ENCODE peak calls at places on chromosomes 13 and 19, in six cellular contexts. V is caudate nucleus; Z is uterus; F is aorta; O is cardiac muscle cell; N is naive thymus-derived CD4-positive, alpha-beta T cell. M is an unnamed sample.
A peak's percentile ranks its signal among the peaks of the same experiment; 100 is the strongest.

GRCh38 chr19:23597661-23598060 is 89.4 kb downstream of the ZNF675 start:
- DNase-seq in V (no peak), N (no peak), O (no peak), F (no peak), Z (no peak), M (no peak)

GRCh38 chr19:53013621-53014020 is at the start of gene ERVV-1:
- DNase-seq in Z (no peak), V (no peak), N (no peak), O (no peak), F (no peak), M (peak; percentile 44)

GRCh38 chr19:4584670-4585460 is 25.4 kb upstream of the SEMA6B start:
- DNase-seq in O (peak; percentile 25), N (no peak), Z (no peak), V (no peak), F (no peak), M (no peak)

GRCh38 chr13:36997716-36998427 is 1.3 kb downstream of the ALG5 start:
- DNase-seq in O (peak; percentile 10), F (no peak), Z (no peak), N (no peak), V (no peak), M (no peak)

GRCh38 chr19:49497047-49497789 is 984 bp downstream of the RPS11 start:
- DNase-seq in N (peak; percentile 81), Z (no peak), O (peak; percentile 63), F (peak; percentile 86), V (no peak), M (peak; percentile 84)

GRCh38 chr19:51552996-51553725 is 17.9 kb upstream of the ZNF175 start:
- DNase-seq in F (peak; percentile 78), N (no peak), O (peak; percentile 80), Z (no peak), V (no peak), M (no peak)

GRCh38 chr13:100540621-100541020 is 48.0 kb downstream of the GGACT start:
- DNase-seq in Z (no peak), N (no peak), V (no peak), F (no peak), O (peak; percentile 49), M (no peak)

GRCh38 chr13:51825165-51825592 is 19.8 kb downstream of the TMEM272 start:
- DNase-seq in F (no peak), V (no peak), N (peak; percentile 87), O (peak; percentile 92), Z (peak; percentile 38), M (no peak)

GRCh38 chr19:42253245-42254082 is 1.5 kb downstream of the ERF start:
- DNase-seq in Z (peak; percentile 74), N (peak; percentile 67), F (peak; percentile 76), V (peak; percentile 43), O (peak; percentile 65), M (peak; percentile 89)

GRCh38 chr19:55259540-55260210 is 858 bp upstream of the PPP6R1 start:
- DNase-seq in N (no peak), O (no peak), V (no peak), F (no peak), Z (no peak), M (peak; percentile 71)

GRCh38 chr13:103308700-103309099 is 242.5 kb upstream of the SLC10A2 start:
- DNase-seq in N (no peak), V (no peak), F (no peak), Z (no peak), O (no peak), M (no peak)

GRCh38 chr13:26051231-26052135 is at the start of gene SHISA2:
- DNase-seq in V (peak; percentile 21), O (peak; percentile 74), N (peak; percentile 46), F (peak; percentile 42), Z (no peak), M (no peak)

GRCh38 chr13:39263033-39263432 is 224.8 kb downstream of the NHLRC3 start:
- DNase-seq in F (no peak), Z (peak; percentile 46), V (no peak), N (peak; percentile 11), O (peak; percentile 65), M (no peak)

GRCh38 chr19:48637948-48638830 is 1.0 kb upstream of the DBP start:
- DNase-seq in O (peak; percentile 99), V (peak; percentile 71), N (peak; percentile 92), F (peak; percentile 89), Z (peak; percentile 92), M (peak; percentile 93)

GRCh38 chr13:90792335-90792734 is 555.2 kb upstream of the MIR17HG start:
- DNase-seq in Z (no peak), O (no peak), N (no peak), F (no peak), V (no peak), M (no peak)

GRCh38 chr19:13430790-13431582 is 75.3 kb downstream of the CACNA1A start:
- DNase-seq in F (peak; percentile 59), N (peak; percentile 37), O (peak; percentile 71), V (no peak), Z (no peak), M (no peak)

GRCh38 chr13:47484564-47484963 is 516.5 kb downstream of the SUCLA2 start:
- DNase-seq in F (no peak), Z (no peak), N (no peak), V (no peak), O (peak; percentile 45), M (no peak)

DNA sequence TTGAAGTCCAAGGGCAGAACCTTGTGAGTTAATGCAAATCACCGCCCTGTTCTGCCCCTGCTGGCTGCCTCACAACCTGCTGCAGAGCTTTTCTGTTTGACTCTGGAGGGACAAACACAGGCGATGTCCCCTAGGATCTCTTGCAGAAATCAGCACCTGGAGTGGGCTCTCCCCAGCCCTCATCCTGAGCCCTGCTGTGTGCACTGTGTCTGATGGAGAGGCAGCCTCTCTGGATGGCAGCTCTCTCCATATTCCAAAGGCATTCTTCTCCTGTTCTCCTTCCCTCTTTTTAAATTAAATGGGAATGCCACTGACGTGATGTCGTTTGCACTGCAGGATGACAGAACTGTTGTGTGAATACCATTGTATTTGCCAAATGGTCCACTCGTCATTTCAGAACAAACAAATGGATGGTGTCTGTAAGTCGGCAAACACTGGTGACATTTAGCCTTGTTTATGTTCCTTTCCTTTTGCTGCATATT is 184.1 kb downstream of the ZNF536 start:
- DNase-seq in O (no peak), N (no peak), V (no peak), F (no peak), Z (no peak), M (no peak)
- H3K27ac ChIP-seq in O (no peak overlapping the region), N (no peak overlapping the region), V (peak overlapping the region; percentile 96), F (no peak overlapping the region), Z (no peak overlapping the region), M (no peak overlapping the region)

DNA sequence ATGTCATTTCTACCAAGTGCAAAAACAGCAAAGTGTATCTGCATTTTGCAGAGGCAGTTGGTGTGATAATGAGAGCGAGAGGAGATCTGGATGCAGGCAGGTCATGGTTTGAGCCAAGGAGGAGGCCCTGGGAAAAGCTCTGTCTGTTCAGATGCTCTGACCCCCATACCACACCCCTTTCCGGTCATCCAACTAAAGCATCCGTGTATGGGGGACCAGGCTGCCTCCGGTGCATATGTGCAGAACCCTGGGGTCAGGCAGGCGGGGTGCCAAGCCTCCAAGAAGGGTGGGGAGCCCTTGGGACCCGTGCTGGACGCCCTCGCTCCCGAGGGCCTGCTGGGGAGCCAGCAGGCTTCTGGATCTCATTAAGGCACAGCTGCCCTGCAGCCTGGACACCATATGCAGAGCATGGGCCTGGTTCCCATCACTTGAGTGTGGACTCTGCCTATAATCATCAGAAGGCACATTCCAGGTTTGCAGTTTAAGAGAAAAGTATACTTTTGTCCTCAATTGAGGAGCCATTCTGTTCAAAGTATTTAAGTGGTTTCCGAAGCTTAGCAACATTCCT is 56.1 kb downstream of the ALOX5AP start:
- DNase-seq in N (no peak), O (peak; percentile 23), F (no peak), V (no peak), Z (no peak), M (no peak)
- H3K27ac ChIP-seq in N (no peak overlapping the region), O (no peak overlapping the region), F (no peak overlapping the region), V (no peak overlapping the region), Z (peak overlapping the region; percentile 63), M (no peak overlapping the region)

GRCh38 chr19:1401138-1401888 is at the start of gene GAMT:
- DNase-seq in O (peak; percentile 42), Z (no peak), N (peak; percentile 62), V (no peak), F (no peak), M (no peak)
- H3K27ac ChIP-seq in O (peak within 1 kb of the TSS; percentile 67), Z (no peak within 1 kb of the TSS), N (peak within 1 kb of the TSS; percentile 59), V (peak within 1 kb of the TSS; percentile 46), F (no peak within 1 kb of the TSS), M (peak within 1 kb of the TSS; percentile 24)

GRCh38 chr13:21475115-21475514 is 16.0 kb upstream of the ZDHHC20 start:
- DNase-seq in V (no peak), O (no peak), Z (no peak), N (no peak), F (no peak), M (no peak)

GRCh38 chr13:21478881-21479808 is 20.0 kb upstream of the ZDHHC20 start:
- DNase-seq in F (no peak), O (peak; percentile 86), N (peak; percentile 72), V (no peak), Z (peak; percentile 50), M (no peak)

GRCh38 chr13:21481359-21481758 is 22.3 kb upstream of the ZDHHC20 start:
- DNase-seq in N (no peak), V (no peak), Z (no peak), F (no peak), O (no peak), M (no peak)

DNA sequence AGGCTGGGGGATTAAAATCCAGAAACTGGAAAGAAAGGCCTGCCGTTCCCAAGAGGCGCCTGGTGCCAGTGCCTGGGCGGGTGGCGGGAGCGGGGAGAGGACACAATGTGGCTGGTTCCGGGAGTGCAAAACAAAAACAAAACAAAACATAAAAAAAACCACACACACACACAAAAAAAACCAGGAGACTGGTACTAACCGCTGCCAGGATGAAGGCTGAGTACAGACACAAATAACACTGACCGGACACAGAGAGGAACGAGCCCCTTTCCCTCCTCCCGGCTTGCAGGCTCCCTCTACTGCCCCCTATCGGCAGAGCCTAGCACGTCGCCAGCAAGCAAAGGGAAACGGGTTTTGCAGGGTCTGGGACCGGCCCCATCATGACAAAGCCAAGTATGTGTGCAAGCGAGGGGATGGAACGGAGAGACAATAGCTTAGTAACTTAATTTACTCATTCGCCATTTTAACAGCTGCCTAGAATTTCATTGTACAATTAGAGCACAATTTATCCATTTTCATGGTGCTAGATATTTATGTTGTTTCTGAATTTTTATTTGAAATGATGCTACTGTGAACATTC is 17.9 kb upstream of the ZDHHC20 start:
- DNase-seq in O (peak; percentile 93), Z (peak; percentile 79), V (peak; percentile 40), N (peak; percentile 72), F (peak; percentile 88), M (peak; percentile 89)
- H3K27ac ChIP-seq in O (no peak overlapping the region), Z (no peak overlapping the region), V (peak overlapping the region; percentile 88), N (peak overlapping the region; percentile 24), F (no peak overlapping the region), M (no peak overlapping the region)

GRCh38 chr13:98598043-98598442 is 21.1 kb upstream of the STK24 start:
- DNase-seq in Z (no peak), N (no peak), F (no peak), O (peak; percentile 25), V (no peak), M (no peak)

GRCh38 chr13:98591721-98592352 is 14.9 kb upstream of the STK24 start:
- DNase-seq in N (no peak), O (no peak), F (no peak), V (no peak), Z (no peak), M (no peak)

GRCh38 chr13:98586400-98587144 is 9.7 kb upstream of the STK24 start:
- DNase-seq in O (no peak), Z (no peak), F (no peak), N (no peak), V (no peak), M (no peak)

GRCh38 chr13:98595134-98595533 is 18.2 kb upstream of the STK24 start:
- DNase-seq in F (no peak), Z (no peak), O (no peak), V (no peak), N (no peak), M (no peak)

GRCh38 chr13:98592353-98592740 is 15.4 kb upstream of the STK24 start:
- DNase-seq in V (no peak), Z (no peak), O (no peak), N (no peak), F (no peak), M (no peak)
- H3K27ac ChIP-seq in V (no peak overlapping the region), Z (no peak overlapping the region), O (no peak overlapping the region), N (no peak overlapping the region), F (no peak overlapping the region), M (no peak overlapping the region)

M was measured in suprapubic skin.